ENCODE peak calls at places on chromosomes 12 and 14, in six cellular contexts. R is sigmoid colon; T is tibial artery; Z is CD8-positive, alpha-beta T cell; H is spleen; P is A673. N is an unnamed sample.

GRCh38 chr14:54374117-54374884 is 22.5 kb upstream of the CDKN3 start:
- DNase-seq in Z (no peak), P (no peak), R (no peak), T (no peak), H (no peak), N (no peak)

GRCh38 chr12:14768823-14769405 is 34.4 kb downstream of the WBP11 start:
- DNase-seq in Z (no peak), T (no peak), H (peak; percentile 76), R (peak; percentile 65), P (no peak), N (no peak)

GRCh38 chr12:74945771-74946198 is 263.9 kb downstream of the KCNC2 start:
- DNase-seq in Z (no peak), R (no peak), P (no peak), H (no peak), T (no peak), N (no peak)

GRCh38 chr12:6461401-6462233 is 8.9 kb downstream of the VAMP1 start:
- DNase-seq in R (peak; percentile 79), P (no peak), T (peak; percentile 58), H (peak; percentile 96), Z (peak; percentile 73), N (no peak)

GRCh38 chr12:127306604-127307215 is 960.3 kb upstream of the TMEM132C start:
- DNase-seq in Z (no peak), T (no peak), R (no peak), H (no peak), P (no peak), N (no peak)

GRCh38 chr14:26702721-26703250 is 105.0 kb upstream of the NOVA1 start:
- DNase-seq in H (no peak), P (no peak), T (no peak), R (no peak), Z (no peak), N (no peak)

GRCh38 chr12:130700492-130701401 is 15.4 kb downstream of the RIMBP2 start:
- DNase-seq in H (no peak), Z (no peak), P (no peak), T (no peak), R (peak; percentile 41), N (no peak)

GRCh38 chr14:72522847-72523246 is 371.1 kb downstream of the DPF3 start:
- DNase-seq in Z (no peak), P (no peak), R (no peak), T (no peak), H (no peak), N (no peak)

GRCh38 chr14:32434880-32435279 is 105.8 kb downstream of the AKAP6 start:
- DNase-seq in H (no peak), Z (no peak), R (no peak), P (no peak), T (no peak), N (no peak)

GRCh38 chr14:83611906-83612305 is 1918.0 kb upstream of the FLRT2 start:
- DNase-seq in Z (no peak), T (no peak), H (no peak), P (peak; percentile 43), R (no peak), N (no peak)

GRCh38 chr14:66359500-66359899 is 126.7 kb upstream of the CCDC196 start:
- DNase-seq in R (no peak), T (no peak), Z (peak; percentile 2), H (no peak), P (peak; percentile 65), N (peak; percentile 33)

GRCh38 chr12:40170593-40170992 is 54.2 kb upstream of the LRRK2 start:
- DNase-seq in Z (no peak), T (no peak), P (no peak), R (no peak), H (no peak), N (no peak)

GRCh38 chr12:46558696-46559095 is 186.1 kb upstream of the SLC38A2 start:
- DNase-seq in H (no peak), T (no peak), R (no peak), P (no peak), Z (no peak), N (no peak)

GRCh38 chr14:53023325-53023724 is 72.5 kb upstream of the FERMT2 start:
- DNase-seq in T (no peak), Z (no peak), R (no peak), H (no peak), P (no peak), N (no peak)

GRCh38 chr14:105387530-105387922 is 10.8 kb upstream of the TEX22 start:
- DNase-seq in Z (no peak), H (peak; percentile 64), P (no peak), T (no peak), R (no peak), N (no peak)

GRCh38 chr12:32102234-32102633 is 4.4 kb upstream of the BICD1 start:
- DNase-seq in R (no peak), T (no peak), P (peak; percentile 79), H (no peak), Z (no peak), N (no peak)

GRCh38 chr12:67474934-67475620 is 173.5 kb upstream of the DYRK2 start:
- DNase-seq in T (no peak), R (no peak), P (no peak), Z (no peak), H (no peak), N (no peak)

GRCh38 chr12:92648242-92649031 is 54.4 kb upstream of the PLEKHG7 start:
- DNase-seq in H (no peak), T (no peak), Z (no peak), R (no peak), P (no peak), N (no peak)

GRCh38 chr14:88166616-88167015 is 156.5 kb downstream of the KCNK10 start:
- DNase-seq in T (no peak), R (no peak), H (no peak), Z (no peak), P (no peak), N (no peak)

GRCh38 chr12:12999959-13000615 is at the start of gene HEBP1:
- DNase-seq in H (peak; percentile 100), Z (peak; percentile 94), P (peak; percentile 87), R (peak; percentile 97), T (peak; percentile 93), N (peak; percentile 96)

GRCh38 chr12:124633954-124634352 is 66.5 kb upstream of the NCOR2 start:
- DNase-seq in H (no peak), Z (no peak), R (no peak), P (no peak), T (no peak), N (no peak)

DNA sequence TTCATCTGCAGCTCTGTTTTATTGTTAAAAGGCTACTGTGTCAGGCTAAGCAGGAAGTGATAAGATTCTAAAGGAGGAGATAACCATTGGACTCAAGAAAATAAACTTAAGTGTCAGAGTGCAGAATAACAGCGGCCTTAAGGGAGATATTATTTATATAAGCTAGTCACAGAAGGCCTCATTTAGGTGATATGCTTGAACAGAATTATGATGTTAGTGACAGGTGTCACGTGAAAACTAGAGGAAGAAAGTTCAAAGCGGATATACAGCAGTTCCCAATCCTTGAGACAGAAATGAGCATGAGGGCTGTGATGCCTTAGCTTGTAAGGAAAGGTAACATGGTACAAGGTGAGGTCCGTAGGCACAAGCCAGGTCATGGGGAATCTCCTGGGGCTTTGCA is 373.5 kb downstream of the FOXG1 start:
- DNase-seq in Z (no peak), R (no peak), H (no peak), T (no peak), P (no peak), N (no peak)
- H3K9me3 ChIP-seq in Z (no peaks in the 10 kb centered on the region), R (no peaks in the 10 kb centered on the region), H (no peaks in the 10 kb centered on the region), T (no peaks in the 10 kb centered on the region), P (no peaks in the 10 kb centered on the region), N (no peaks in the 10 kb centered on the region)

GRCh38 chr14:104143071-104143470 is 4.7 kb downstream of the KIF26A start:
- DNase-seq in H (peak; percentile 71), T (no peak), P (no peak), Z (no peak), R (peak; percentile 60), N (no peak)

GRCh38 chr14:104144453-104144790 is 6.0 kb downstream of the KIF26A start:
- DNase-seq in R (no peak), P (no peak), H (peak; percentile 29), Z (no peak), T (no peak), N (no peak)

GRCh38 chr14:104144911-104145825 is 6.8 kb downstream of the KIF26A start:
- DNase-seq in P (no peak), R (peak; percentile 62), H (peak; percentile 74), Z (no peak), T (no peak), N (peak; percentile 74)

GRCh38 chr14:104142136-104143041 is 4.0 kb downstream of the KIF26A start:
- DNase-seq in R (peak; percentile 56), Z (no peak), H (peak; percentile 61), P (no peak), T (no peak), N (no peak)

DNA sequence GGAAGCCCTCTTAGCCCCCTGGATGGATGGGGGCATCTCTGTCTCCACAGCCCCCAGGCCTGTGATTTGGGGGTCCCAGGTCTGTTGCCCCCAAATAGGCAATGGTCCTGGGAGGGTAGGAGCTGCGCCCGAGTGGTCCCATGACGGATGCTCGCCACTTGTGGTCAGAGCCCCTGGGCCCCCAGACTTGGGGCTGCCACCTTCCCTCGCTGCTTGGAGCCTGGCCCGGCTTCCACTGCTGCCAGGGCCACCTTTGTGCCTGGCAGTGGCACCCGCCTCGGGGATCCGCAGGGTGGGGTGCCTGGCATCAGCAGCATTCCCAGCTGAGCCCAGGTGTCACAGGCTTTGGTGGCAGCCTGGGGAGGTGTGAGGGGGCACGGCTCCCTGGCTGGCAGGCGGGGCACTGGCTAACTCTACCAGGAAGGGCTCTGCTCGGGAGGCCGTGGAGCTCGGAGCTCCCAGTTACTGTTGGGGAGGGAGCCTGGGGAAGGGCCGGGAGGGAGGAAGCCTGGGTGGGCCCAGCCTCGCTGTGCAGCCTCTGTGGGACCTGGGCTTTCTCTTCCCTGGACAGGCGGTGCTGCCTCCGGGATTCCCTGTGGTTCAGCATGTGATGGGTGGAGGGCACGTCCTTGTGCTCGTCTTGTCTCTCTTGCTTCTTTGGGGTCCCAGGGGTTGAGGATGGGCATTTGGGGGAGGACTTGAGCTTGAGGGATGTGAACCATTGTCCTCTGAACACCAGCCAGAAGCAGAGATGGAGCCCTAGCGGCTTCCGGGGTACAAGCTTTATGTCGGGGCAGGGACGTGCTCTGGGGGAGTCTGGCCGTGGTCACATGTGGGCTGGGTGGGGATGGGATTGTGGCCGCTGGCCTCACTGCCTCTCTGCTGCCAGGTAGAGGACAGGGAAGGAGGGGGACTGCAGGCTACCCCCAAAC is 5.4 kb downstream of the KIF26A start:
- DNase-seq in Z (no peak), P (no peak), T (no peak), R (peak; percentile 60), H (peak; percentile 69), N (peak; percentile 16)
- H3K4me1 ChIP-seq in Z (no peaks in the 10 kb centered on the region), P (peaks cover 17% of the 10 kb centered on the region), T (peaks cover 6% of the 10 kb centered on the region), R (peaks cover 9% of the 10 kb centered on the region), H (peaks cover 60% of the 10 kb centered on the region), N (peaks cover 58% of the 10 kb centered on the region)

GRCh38 chr12:99097170-99097569 is 452.1 kb downstream of the APAF1 start:
- DNase-seq in P (no peak), R (no peak), T (no peak), H (no peak), Z (no peak), N (no peak)

GRCh38 chr12:99092100-99092851 is 447.2 kb downstream of the APAF1 start:
- DNase-seq in P (no peak), R (no peak), H (no peak), Z (no peak), T (no peak), N (no peak)

GRCh38 chr12:99087278-99087677 is 442.2 kb downstream of the APAF1 start:
- DNase-seq in T (no peak), R (no peak), Z (no peak), H (no peak), P (peak; percentile 28), N (no peak)

GRCh38 chr12:99093166-99093565 is 448.1 kb downstream of the APAF1 start:
- DNase-seq in H (no peak), T (no peak), R (no peak), Z (no peak), P (no peak), N (no peak)
- TF ChIP-seq CTCF in H (no peak), T (no peak), R (no peak), Z (no peak), P (no peak), N (no peak)

GRCh38 chr14:106652494-106652893 is 1126.1 kb downstream of the TMEM121 start:
- DNase-seq in R (no peak), Z (no peak), P (peak; percentile 52), T (no peak), H (no peak), N (no peak)
- H3K9me3 ChIP-seq in R (peaks cover 2% of the 10 kb centered on the region), Z (no peaks in the 10 kb centered on the region), P (no peaks in the 10 kb centered on the region), T (no peaks in the 10 kb centered on the region), H (no peaks in the 10 kb centered on the region), N (no peaks in the 10 kb centered on the region)